ENCODE peak calls at places on chromosome 6, in seven cellular contexts. S is CD8-positive, alpha-beta T cell; B is cardiac muscle cell; V is GM12865; J is astrocyte of the spinal cord; E is astrocyte of the cerebellum; O is dorsolateral prefrontal cortex. G is an unnamed sample.

GRCh38 chr6:1015819-1016218 is 296.1 kb upstream of the FOXQ1 start:
- DNase-seq in B (peak; percentile 17), J (no peak), S (no peak), E (no peak), V (no peak), O (no peak), G (no peak)

GRCh38 chr6:28003661-28004060 is 46.6 kb downstream of the OR2B6 start:
- DNase-seq in S (no peak), O (no peak), J (no peak), V (no peak), E (no peak), B (no peak), G (no peak)

GRCh38 chr6:129606664-129607063 is 103.3 kb downstream of the ARHGAP18 start:
- DNase-seq in O (no peak), E (no peak), B (no peak), S (no peak), V (no peak), J (peak; percentile 58), G (no peak)

GRCh38 chr6:152598858-152599537 is 38.2 kb downstream of the SYNE1 start:
- DNase-seq in O (no peak), S (no peak), B (no peak), J (no peak), E (no peak), V (no peak), G (no peak)

GRCh38 chr6:90005048-90005827 is 111.0 kb downstream of the GJA10 start:
- DNase-seq in V (no peak), J (no peak), B (no peak), E (no peak), S (no peak), O (no peak), G (no peak)

GRCh38 chr6:16681260-16681873 is 79.9 kb downstream of the ATXN1 start:
- DNase-seq in B (peak; percentile 64), V (no peak), J (peak; percentile 92), S (no peak), O (no peak), E (peak; percentile 73), G (peak; percentile 76)

GRCh38 chr6:40287296-40287820 is 299.8 kb downstream of the LRFN2 start:
- DNase-seq in S (no peak), E (no peak), B (no peak), J (no peak), V (no peak), O (no peak), G (no peak)

GRCh38 chr6:167759912-167760311 is 66.8 kb upstream of the AFDN start:
- DNase-seq in V (no peak), J (no peak), B (no peak), E (no peak), S (no peak), O (no peak), G (no peak)

GRCh38 chr6:132391391-132392291 is 9.6 kb downstream of the MOXD1 start:
- DNase-seq in O (no peak), E (peak; percentile 36), V (no peak), S (no peak), J (peak; percentile 77), B (no peak), G (peak; percentile 78)

GRCh38 chr6:25553502-25553901 is 98.5 kb upstream of the SCGN start:
- DNase-seq in E (no peak), S (no peak), J (no peak), O (no peak), V (no peak), B (no peak), G (no peak)

GRCh38 chr6:109073344-109074235 is 21.1 kb downstream of the SESN1 start:
- DNase-seq in B (peak; percentile 77), S (peak; percentile 38), O (peak; percentile 48), E (peak; percentile 72), J (peak; percentile 78), V (peak; percentile 64), G (no peak)

GRCh38 chr6:33419580-33420492 is at the start of gene SYNGAP1:
- DNase-seq in V (no peak), B (peak; percentile 57), O (peak; percentile 51), S (no peak), J (peak; percentile 62), E (no peak), G (no peak)

GRCh38 chr6:38155144-38155543 is 335.6 kb downstream of the ZFAND3 start:
- DNase-seq in O (no peak), S (no peak), V (no peak), E (no peak), B (no peak), J (peak; percentile 60), G (no peak)

GRCh38 chr6:148998704-148999103 is 251.9 kb downstream of the UST start:
- DNase-seq in J (peak; percentile 43), S (no peak), B (no peak), E (no peak), V (no peak), O (no peak), G (no peak)

GRCh38 chr6:149003560-149003959 is 256.7 kb downstream of the UST start:
- DNase-seq in B (no peak), S (no peak), O (no peak), V (no peak), E (no peak), J (no peak), G (no peak)

GRCh38 chr6:148999921-149000589 is 253.2 kb downstream of the UST start:
- DNase-seq in S (no peak), B (peak; percentile 37), J (peak; percentile 91), O (no peak), V (no peak), E (peak; percentile 78), G (no peak)

GRCh38 chr6:148999501-148999900 is 252.7 kb downstream of the UST start:
- DNase-seq in E (no peak), V (no peak), J (no peak), B (no peak), O (no peak), S (no peak), G (no peak)

GRCh38 chr6:149001422-149001821 is 254.6 kb downstream of the UST start:
- DNase-seq in E (no peak), O (no peak), S (no peak), J (no peak), B (no peak), V (no peak), G (no peak)
- H3K4me3 ChIP-seq in E (no peak overlapping the region), O (no peak overlapping the region), S (no peak overlapping the region), J (no peak overlapping the region), B (no peak overlapping the region), V (no peak overlapping the region), G (no peak overlapping the region)

DNA sequence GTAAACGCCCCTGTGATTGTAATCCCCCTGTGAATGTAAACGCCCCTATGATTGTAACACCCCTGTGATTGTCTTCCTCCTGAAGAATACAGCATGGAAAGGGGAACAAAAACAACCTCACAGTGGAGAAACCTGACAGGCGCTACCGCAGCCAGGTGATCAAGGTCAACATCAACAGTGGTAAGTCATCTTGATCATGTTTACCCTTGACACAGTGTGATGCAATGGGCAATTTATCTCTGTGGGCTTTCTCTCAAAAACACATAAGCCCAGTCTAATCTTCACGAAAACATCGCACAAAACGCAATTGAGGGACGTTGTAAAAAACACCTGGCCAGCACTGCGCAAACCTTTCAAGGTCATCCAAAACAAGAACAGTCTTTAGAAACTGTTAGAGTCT is 277.2 kb downstream of the PRKN start:
- DNase-seq in V (no peak), B (no peak), O (no peak), J (no peak), E (no peak), S (no peak), G (no peak)
- TF ChIP-seq CTCF in V (no peak), B (no peak), O (no peak), J (no peak), E (no peak), S (no peak), G (no peak)

DNA sequence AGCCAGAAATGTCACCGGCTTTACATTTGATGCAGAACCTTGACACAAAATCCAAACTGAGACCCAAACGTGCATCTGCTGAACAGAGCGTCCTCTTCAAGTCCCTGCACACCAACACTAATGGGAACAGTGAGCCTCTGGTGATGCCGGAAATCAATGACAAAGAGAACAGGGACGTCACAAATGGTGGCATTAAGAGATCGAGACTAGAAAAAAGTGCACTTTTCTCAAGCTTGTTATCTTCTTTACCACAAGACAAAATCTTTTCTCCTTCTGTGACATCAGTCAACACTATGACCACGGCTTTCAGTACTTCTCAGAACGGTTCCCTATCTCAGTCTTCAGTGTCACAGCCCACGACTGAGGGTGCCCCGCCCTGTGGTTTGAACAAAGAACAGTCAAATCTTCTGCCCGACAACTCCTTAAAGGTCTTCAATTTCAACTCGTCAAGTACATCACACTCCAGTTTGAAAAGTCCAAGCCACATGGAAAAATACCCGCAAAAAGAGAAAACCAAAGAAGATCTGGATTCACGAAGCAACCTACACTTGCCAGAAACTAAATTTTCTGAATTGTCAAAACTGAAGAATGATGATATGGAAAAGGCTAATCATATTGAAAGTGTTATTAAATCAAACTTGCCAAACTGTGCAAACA is 108.5 kb downstream of the RTN4IP1 start:
- DNase-seq in S (peak; percentile 63), J (no peak), B (no peak), E (no peak), O (no peak), V (peak; percentile 97), G (no peak)
- H3K4me3 ChIP-seq in S (peak overlapping the region; percentile 53), J (no peak overlapping the region), B (no peak overlapping the region), E (no peak overlapping the region), O (no peak overlapping the region), V (peak overlapping the region; percentile 89), G (no peak overlapping the region)

DNA sequence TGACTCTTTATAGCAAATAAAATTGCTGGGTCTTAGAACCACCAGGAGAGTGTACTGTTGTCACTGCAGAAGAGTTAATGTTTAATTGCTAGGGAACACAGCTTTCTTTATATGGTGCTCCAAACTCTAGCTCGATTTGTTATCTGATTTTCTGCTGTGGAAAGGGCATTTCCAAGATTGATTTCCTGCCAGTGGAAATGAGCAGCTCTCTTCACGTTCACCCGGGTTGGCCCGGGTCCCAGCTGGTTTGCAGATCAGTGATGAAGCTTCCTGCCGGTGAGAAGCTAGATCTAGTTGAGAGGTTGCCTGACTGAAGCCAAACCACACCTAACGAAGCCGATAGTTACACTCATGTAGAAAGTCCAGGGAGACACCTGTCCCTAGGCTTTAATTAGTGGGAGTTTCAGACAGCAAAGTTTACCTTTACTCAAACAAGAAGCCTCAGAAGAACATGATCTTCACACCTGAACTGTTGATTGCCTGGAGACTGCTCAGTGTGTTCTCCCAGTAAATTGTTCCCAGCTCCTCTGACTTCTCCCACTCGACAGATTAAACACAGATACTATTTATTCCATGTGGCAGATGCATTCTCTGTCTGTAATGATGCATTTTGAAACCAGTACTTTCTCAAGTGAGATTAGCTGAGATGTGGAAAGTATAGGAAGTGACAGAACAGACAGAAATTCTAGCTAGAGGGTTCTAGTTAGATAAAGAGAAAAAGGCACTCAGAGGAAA is 27.8 kb downstream of the PAQR8 start:
- DNase-seq in V (peak; percentile 93), O (no peak), S (peak; percentile 37), J (peak; percentile 46), E (no peak), B (no peak), G (no peak)
- TF ChIP-seq CTCF in V (no peak), O (no peak), S (peak; percentile 30), J (no peak), E (no peak), B (no peak), G (no peak)